ENCODE peak calls at places on chromosomes 3 and 15, in six cellular contexts. R is A549, M is RWPE2, V is foreskin keratinocyte, J is fibroblast of lung, S is IMR-90. A is an unnamed sample.

GRCh38 chr3:58336135-58336882 is 3.6 kb downstream of the PXK start:
- DNase-seq in R (no peak), M (no peak), V (peak), J (peak), S (peak), A (peak)

GRCh38 chr3:99458013-99458412 is 180.4 kb upstream of the COL8A1 start:
- DNase-seq in R (no peak), M (no peak), V (no peak), J (no peak), S (no peak), A (no peak)

GRCh38 chr3:192514081-192514753 is 213.1 kb downstream of the FGF12 start:
- DNase-seq in R (peak), M (no peak), V (peak), J (peak), S (no peak), A (peak)

GRCh38 chr15:64019764-64020163 is 26.5 kb downstream of the DAPK2 start:
- DNase-seq in R (no peak), M (no peak), V (no peak), J (no peak), S (no peak), A (no peak)

GRCh38 chr3:154970796-154971195 is 109.3 kb upstream of the MME start:
- DNase-seq in R (no peak), M (no peak), V (peak), J (peak), S (peak), A (peak)

GRCh38 chr3:31523543-31523942 is 9.2 kb upstream of the STT3B start:
- DNase-seq in R (no peak), M (no peak), V (no peak), J (no peak), S (no peak), A (no peak)

GRCh38 chr3:172713316-172713715 is 2.4 kb upstream of the NCEH1 start:
- DNase-seq in R (no peak), M (no peak), V (no peak), J (no peak), S (no peak), A (no peak)

GRCh38 chr3:134476977-134477376 is 8.8 kb downstream of the ANAPC13 start:
- DNase-seq in R (no peak), M (no peak), V (peak), J (no peak), S (no peak), A (no peak)

GRCh38 chr3:141386611-141387110 is 18.4 kb downstream of the ZBTB38 start:
- DNase-seq in R (no peak), M (no peak), V (no peak), J (peak), S (peak), A (no peak)

GRCh38 chr3:149186219-149186618 is 35.4 kb downstream of the CP start:
- DNase-seq in R (no peak), M (no peak), V (no peak), J (no peak), S (no peak), A (no peak)

GRCh38 chr3:111751961-111752360 is 107.1 kb upstream of the PHLDB2 start:
- DNase-seq in R (no peak), M (no peak), V (peak), J (peak), S (peak), A (no peak)
- TF ChIP-seq CTCF in R (no peak), M (no peak), V (no peak), J (no peak), S (no peak), A (no peak)

DNA sequence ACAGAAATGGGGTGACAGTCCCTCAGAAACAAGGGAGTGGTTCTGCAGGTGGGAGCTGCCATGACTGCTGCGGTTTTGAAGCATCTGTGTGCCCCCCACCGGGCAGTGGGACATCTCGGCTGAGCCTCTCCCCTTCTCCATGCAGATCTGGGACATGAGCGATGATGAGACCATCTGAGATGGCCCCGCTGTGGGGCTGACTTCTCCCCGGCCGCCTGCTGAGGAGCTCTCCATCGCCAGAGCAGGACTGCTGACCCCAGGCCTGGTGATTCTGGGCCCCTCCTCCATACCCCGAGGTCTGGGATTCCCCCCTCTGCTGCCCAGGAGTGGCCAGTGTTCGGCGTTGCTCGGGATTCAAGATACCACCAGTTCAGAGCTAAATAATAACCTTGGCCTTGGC is 89.0 kb downstream of the VGLL4 start:
- DNase-seq in R (no peak), M (no peak), V (no peak), J (no peak), S (no peak), A (no peak)
- H3K27ac ChIP-seq in R (no peak), M (no peak), V (no peak), J (no peak), S (no peak), A (peak)

GRCh38 chr3:62131620-62132019 is 241.7 kb downstream of the FEZF2 start:
- DNase-seq in R (no peak), M (no peak), V (no peak), J (peak), S (peak), A (no peak)
- TF ChIP-seq CTCF in R (no peak), M (no peak), V (peak), J (peak), S (peak), A (no peak)

DNA sequence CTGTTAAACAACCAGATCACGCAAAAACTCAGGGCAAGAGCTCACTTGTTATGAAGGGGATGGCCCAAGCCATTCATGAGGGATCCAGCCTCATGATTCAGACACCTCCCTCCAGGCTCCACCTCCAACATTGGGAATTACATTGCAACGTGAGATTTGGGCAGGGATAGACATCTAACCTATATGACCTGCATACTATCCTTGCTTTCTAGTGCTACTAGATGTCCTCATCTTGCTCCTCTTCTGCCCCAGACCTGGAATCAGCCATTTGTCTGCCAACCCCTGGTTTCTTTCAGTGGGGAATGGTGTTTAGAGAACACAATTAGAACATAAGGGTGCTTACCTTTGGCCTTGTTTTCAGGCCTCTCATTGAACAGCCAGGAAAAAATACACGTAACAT is 63.2 kb downstream of the RPN1 start:
- DNase-seq in R (no peak), M (no peak), V (peak), J (no peak), S (no peak), A (no peak)
- H3K27ac ChIP-seq in R (no peak), M (no peak), V (no peak), J (no peak), S (no peak), A (no peak)

GRCh38 chr3:55484191-55484644 is 2.9 kb downstream of the WNT5A start:
- DNase-seq in R (no peak), M (no peak), V (peak), J (peak), S (no peak), A (no peak)

GRCh38 chr3:55483196-55484095 is 3.7 kb downstream of the WNT5A start:
- DNase-seq in R (no peak), M (no peak), V (peak), J (peak), S (no peak), A (no peak)

GRCh38 chr3:55482496-55483195 is 4.5 kb downstream of the WNT5A start:
- DNase-seq in R (no peak), M (peak), V (peak), J (peak), S (peak), A (no peak)

GRCh38 chr3:55481067-55481917 is 5.8 kb downstream of the WNT5A start:
- DNase-seq in R (no peak), M (no peak), V (peak), J (peak), S (peak), A (no peak)

GRCh38 chr3:55481918-55482495 is 5.1 kb downstream of the WNT5A start:
- DNase-seq in R (no peak), M (no peak), V (no peak), J (peak), S (peak), A (no peak)
- TF ChIP-seq CTCF in R (no peak), M (no peak), V (peak), J (peak), S (peak), A (no peak)

DNA sequence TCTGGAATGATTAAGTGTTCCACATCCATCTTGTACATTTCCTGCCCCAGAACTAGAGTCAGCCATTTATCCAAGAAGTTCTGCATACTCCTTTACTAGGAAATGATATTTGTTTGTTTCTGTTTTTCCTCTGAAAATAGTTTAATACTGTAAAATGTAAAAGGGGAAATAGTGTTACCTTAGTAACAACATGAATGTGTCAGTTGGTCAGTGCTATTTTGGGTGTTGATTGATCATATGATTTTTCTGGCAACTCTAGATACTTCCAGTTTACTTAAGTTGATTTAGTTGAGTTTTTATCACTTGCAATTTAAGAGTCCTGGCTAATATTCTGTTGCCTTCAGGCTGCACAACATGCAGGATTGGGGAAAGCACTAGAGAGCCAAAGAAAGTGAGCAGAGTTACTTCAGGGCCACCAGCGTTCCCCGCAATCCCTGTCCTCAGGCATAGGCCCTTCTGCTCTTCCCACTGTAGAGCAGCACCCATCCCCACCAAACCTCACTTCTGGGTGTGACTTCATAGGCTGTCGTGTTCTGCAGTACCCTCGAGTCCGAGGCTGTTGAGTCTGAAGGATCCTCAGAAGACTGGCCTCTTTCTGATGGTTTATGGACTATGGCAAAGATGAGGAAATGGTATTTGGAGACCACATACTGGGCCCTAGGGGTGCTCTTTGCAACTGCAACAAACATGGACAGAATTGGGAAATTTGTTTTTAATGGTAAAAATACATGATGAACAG is 69.0 kb downstream of the CHD2 start:
- DNase-seq in R (no peak), M (no peak), V (no peak), J (no peak), S (no peak), A (no peak)
- H3K27ac ChIP-seq in R (no peak), M (no peak), V (no peak), J (no peak), S (no peak), A (no peak)

GRCh38 chr3:187706966-187707365 is 4.6 kb upstream of the RTP2 start:
- DNase-seq in R (no peak), M (no peak), V (no peak), J (no peak), S (no peak), A (no peak)

GRCh38 chr3:187700249-187700648 is 2.1 kb downstream of the RTP2 start:
- DNase-seq in R (no peak), M (no peak), V (no peak), J (no peak), S (no peak), A (no peak)

GRCh38 chr3:187705164-187705563 is 2.8 kb upstream of the RTP2 start:
- DNase-seq in R (no peak), M (no peak), V (no peak), J (no peak), S (peak), A (no peak)

GRCh38 chr3:187698499-187699399 is 3.6 kb downstream of the RTP2 start:
- DNase-seq in R (no peak), M (no peak), V (no peak), J (no peak), S (no peak), A (no peak)

GRCh38 chr3:187702507-187703033 is at the start of gene RTP2:
- DNase-seq in R (no peak), M (no peak), V (no peak), J (no peak), S (no peak), A (no peak)
- TF ChIP-seq CTCF in R (no peak), M (no peak), V (no peak), J (no peak), S (no peak), A (no peak)

DNA sequence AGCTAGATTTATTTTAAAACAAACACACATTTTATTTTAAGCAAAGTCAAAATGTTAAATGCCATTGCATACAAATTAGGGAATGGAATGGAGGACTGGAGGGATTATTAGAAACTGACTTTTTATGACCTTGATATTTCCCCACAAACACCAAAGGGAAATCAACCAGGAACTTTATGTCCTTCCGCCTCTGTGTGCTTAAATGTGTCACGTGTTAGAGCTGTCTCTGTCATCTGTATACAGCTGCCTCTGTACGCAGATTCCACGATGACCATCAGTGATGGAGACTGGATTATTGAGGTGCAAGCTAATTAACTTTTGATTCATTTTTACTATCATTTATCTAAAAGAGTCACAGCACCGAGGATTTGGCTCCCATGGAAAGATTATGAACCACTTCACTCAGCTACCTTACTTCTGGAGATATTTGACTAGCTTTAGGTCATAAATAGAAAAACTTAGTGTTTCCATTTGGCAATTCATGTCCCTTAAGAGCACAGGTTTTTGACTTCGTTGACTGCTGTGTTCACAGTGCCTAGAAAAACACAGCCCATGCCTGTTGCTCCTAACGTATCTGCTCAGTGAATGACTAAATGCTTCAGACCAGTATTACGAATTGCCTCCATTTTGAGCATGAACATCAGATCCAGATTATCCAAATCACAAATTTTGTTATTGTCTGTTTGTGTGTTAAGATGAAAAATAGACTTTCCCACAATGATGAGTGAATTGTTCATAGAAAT is 1048.1 kb downstream of the MCTP2 start:
- DNase-seq in R (no peak), M (no peak), V (no peak), J (no peak), S (no peak), A (no peak)
- H3K27ac ChIP-seq in R (no peak), M (no peak), V (no peak), J (no peak), S (peak), A (no peak)